ENCODE peak calls at places on chromosomes 4 and X, in ten cellular contexts. X is mammary epithelial cell, C is NB4, O is endothelial cell, I is upper lobe of right lung, W is cardiac muscle cell, U is GM10248, F is progenitor cell of endocrine pancreas, Q is neural progenitor cell, H is HCT116. R is an unnamed sample.

GRCh38 chrX:259692-260355 is 21.4 kb upstream of the PLCXD1 start:
- DNase-seq in F (no peak), U (no peak), O (no peak), C (no peak), Q (peak), I (peak), X (no peak), H (no peak), W (no peak), R (no peak)

GRCh38 chrX:49840679-49841078 is 11.6 kb downstream of the PAGE4 start:
- DNase-seq in Q (peak), C (peak), W (peak), U (peak), H (peak), O (peak), I (peak), F (peak), X (peak), R (peak)

GRCh38 chrX:103488332-103488731 is 31.0 kb downstream of the RAB40A start:
- DNase-seq in W (peak), H (peak), X (no peak), Q (peak), F (no peak), U (no peak), I (no peak), C (peak), O (no peak), R (no peak)

GRCh38 chr4:72767903-72768817 is 199.1 kb upstream of the ADAMTS3 start:
- DNase-seq in X (peak), H (no peak), U (no peak), W (no peak), C (no peak), I (no peak), Q (no peak), F (no peak), O (no peak), R (no peak)

GRCh38 chrX:68647156-68647957 is at the start of gene STARD8:
- DNase-seq in O (peak), F (peak), Q (peak), W (peak), U (no peak), X (peak), C (no peak), I (peak), H (peak), R (peak)

GRCh38 chr4:152024881-152025280 is 264.1 kb upstream of the GATB start:
- DNase-seq in Q (no peak), W (no peak), H (no peak), C (no peak), O (no peak), I (no peak), F (no peak), U (no peak), X (no peak), R (no peak)

GRCh38 chr4:139973015-139973414 is 181.0 kb downstream of the MAML3 start:
- DNase-seq in F (no peak), I (no peak), Q (peak), X (peak), O (no peak), H (no peak), W (no peak), C (no peak), U (no peak), R (no peak)

GRCh38 chr4:66662620-66663019 is 882.7 kb downstream of the CENPC start:
- DNase-seq in X (no peak), I (no peak), C (no peak), H (no peak), U (no peak), Q (no peak), O (no peak), W (no peak), F (no peak), R (no peak)

GRCh38 chrX:40755291-40756249 is 20.2 kb upstream of the MED14 start:
- DNase-seq in U (no peak), H (no peak), X (no peak), O (no peak), C (no peak), I (no peak), W (peak), Q (no peak), F (no peak), R (no peak)

GRCh38 chrX:74218895-74219294 is 85.1 kb upstream of the ZCCHC13 start:
- DNase-seq in I (no peak), H (no peak), C (no peak), X (peak), W (no peak), F (no peak), O (no peak), Q (no peak), U (no peak), R (no peak)

GRCh38 chr4:166415749-166416148 is 542.7 kb downstream of the TLL1 start:
- DNase-seq in X (no peak), I (no peak), Q (no peak), W (no peak), O (no peak), F (no peak), H (no peak), C (no peak), U (no peak), R (no peak)

GRCh38 chr4:166422475-166422874 is 549.4 kb downstream of the TLL1 start:
- DNase-seq in W (no peak), U (no peak), X (peak), I (no peak), Q (no peak), O (no peak), H (no peak), F (no peak), C (no peak), R (no peak)

DNA sequence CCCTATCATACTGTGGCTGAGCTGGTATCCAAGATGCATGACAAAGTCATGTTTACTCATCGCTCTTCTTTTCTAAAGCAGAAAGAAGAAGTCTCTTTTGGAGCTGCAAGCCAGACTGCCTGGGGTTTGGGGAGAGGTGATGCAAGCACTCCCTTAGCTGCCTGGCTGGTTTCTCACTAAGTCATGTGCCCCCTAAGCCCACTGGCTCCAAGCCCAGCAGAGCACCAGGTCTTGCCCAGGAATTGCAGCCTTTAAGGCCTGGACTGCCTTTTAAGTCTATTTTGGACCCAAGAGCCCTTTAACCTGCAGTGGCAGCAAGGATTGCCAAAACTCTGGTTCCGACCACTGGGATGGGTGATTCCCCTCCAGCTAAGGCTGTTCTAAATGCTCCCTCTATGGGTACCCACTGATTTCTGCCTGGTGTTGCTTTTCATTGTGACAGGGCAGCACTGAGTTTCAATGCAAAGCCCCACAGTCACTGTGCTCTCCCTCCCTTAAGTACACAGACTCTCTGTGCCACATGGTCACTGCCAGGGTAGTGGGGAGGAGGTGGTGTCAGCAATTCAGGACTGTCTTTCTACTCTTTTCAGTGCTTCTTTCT is 548.6 kb downstream of the TLL1 start:
- DNase-seq in F (no peak), C (no peak), W (no peak), I (no peak), H (no peak), X (no peak), O (no peak), U (no peak), Q (no peak), R (no peak)
- TF ChIP-seq CTCF in F (no peak), C (no peak), W (no peak), I (no peak), H (no peak), X (no peak), O (no peak), U (no peak), Q (no peak), R (no peak)

DNA sequence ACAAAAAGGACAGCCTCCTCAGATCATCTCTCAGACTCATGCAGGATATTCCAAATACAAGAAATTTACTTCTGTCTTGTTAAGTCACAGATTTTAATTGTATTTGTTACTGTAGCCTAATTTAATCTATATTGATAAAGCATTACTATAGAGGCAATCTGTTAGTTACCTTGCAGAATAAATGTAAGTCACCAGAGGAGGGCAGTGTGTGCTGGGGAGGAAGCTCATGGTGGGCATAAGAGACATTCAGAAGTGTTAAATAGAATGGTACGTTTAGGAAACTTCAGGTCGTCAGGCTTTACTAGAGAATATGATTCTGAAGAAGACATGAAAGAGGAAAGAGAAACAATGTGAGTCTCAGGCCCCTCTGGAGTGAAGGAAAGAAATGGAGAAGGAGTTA is 37.3 kb upstream of the INPP4B start:
- DNase-seq in F (no peak), H (peak), U (no peak), I (no peak), O (peak), X (no peak), C (peak), Q (peak), W (peak), R (no peak)
- TF ChIP-seq CTCF in F (peak), H (peak), U (peak), I (no peak), O (no peak), X (peak), C (no peak), Q (peak), W (peak), R (peak)

DNA sequence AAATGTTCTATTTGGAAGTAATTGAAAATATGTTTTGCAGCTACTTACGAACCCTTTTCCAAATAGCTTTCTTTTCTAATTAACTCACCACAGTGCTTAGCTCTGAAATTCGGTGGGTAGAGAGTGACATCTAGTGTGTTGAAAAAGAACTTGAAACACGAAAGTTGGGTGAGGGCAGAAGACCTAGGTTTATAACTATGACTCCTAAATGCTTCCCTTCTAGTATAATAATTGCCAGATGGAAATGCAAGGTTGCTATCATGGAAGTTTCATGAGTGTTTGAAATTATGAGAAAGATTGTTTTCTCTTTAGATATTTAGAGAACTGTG is 77.2 kb upstream of the NOCT start:
- DNase-seq in F (no peak), H (peak), O (no peak), C (peak), Q (peak), W (peak), X (peak), U (peak), I (no peak), R (no peak)
- TF ChIP-seq CTCF in F (peak), H (peak), O (no peak), C (peak), Q (peak), W (peak), X (peak), U (peak), I (peak), R (peak)

GRCh38 chrX:8841911-8842310 is 40.7 kb upstream of the FAM9A start:
- DNase-seq in X (no peak), H (no peak), W (no peak), Q (no peak), C (no peak), U (no peak), F (no peak), I (no peak), O (no peak), R (no peak)

GRCh38 chrX:8844157-8844556 is 43.0 kb upstream of the FAM9A start:
- DNase-seq in F (no peak), Q (no peak), I (no peak), H (no peak), C (no peak), O (no peak), W (no peak), U (no peak), X (no peak), R (no peak)

GRCh38 chrX:8845469-8845868 is 44.3 kb upstream of the FAM9A start:
- DNase-seq in X (no peak), Q (no peak), I (no peak), H (no peak), W (no peak), O (no peak), U (no peak), F (no peak), C (no peak), R (no peak)

GRCh38 chrX:8846271-8846670 is 45.1 kb upstream of the FAM9A start:
- DNase-seq in Q (no peak), X (no peak), U (no peak), C (no peak), F (no peak), W (no peak), O (no peak), I (no peak), H (no peak), R (no peak)

DNA sequence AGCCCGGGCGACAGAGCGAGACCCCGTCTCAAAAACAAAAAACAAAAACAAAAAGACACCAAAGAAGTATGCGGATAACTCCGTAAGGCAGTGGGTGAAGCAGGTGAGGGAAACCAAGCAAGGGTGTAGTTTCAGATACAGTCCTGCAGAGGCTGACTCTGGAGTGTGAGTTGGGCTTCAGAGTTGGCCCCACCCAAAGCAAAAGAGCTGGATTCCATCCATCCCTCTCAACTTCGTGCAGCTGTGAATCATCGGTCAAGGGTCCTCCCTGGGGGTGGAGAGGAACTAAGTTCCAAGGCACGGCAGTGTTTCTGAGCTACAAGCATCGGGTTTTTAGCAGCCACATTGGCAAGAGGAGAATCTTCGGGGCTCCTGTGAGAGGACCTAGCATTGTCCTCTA is 43.9 kb upstream of the FAM9A start:
- DNase-seq in C (no peak), Q (no peak), X (no peak), W (no peak), U (no peak), F (no peak), H (no peak), O (no peak), I (no peak), R (no peak)
- TF ChIP-seq CTCF in C (no peak), Q (no peak), X (peak), W (peak), U (no peak), F (no peak), H (no peak), O (no peak), I (no peak), R (no peak)

GRCh38 chr4:175431635-175432034 is 380.4 kb downstream of the GPM6A start:
- DNase-seq in W (no peak), F (no peak), U (no peak), Q (no peak), O (no peak), H (no peak), X (no peak), I (no peak), C (no peak), R (no peak)
- TF ChIP-seq CTCF in W (no peak), F (no peak), U (no peak), Q (no peak), O (no peak), H (no peak), X (no peak), I (no peak), C (no peak), R (no peak)

GRCh38 chr4:130851107-130851506 is 1755.2 kb downstream of the C4orf33 start:
- DNase-seq in O (no peak), F (no peak), H (no peak), X (no peak), W (no peak), I (no peak), U (no peak), C (no peak), Q (no peak), R (no peak)

GRCh38 chr4:130851932-130852331 is 1756.0 kb downstream of the C4orf33 start:
- DNase-seq in X (no peak), U (no peak), C (no peak), I (no peak), W (no peak), F (no peak), H (no peak), O (no peak), Q (no peak), R (no peak)

GRCh38 chr4:130849985-130850632 is 1754.2 kb downstream of the C4orf33 start:
- DNase-seq in X (no peak), H (no peak), F (no peak), O (no peak), U (no peak), I (no peak), W (no peak), Q (no peak), C (no peak), R (no peak)
- TF ChIP-seq CTCF in X (no peak), H (no peak), F (no peak), O (no peak), U (no peak), I (no peak), W (no peak), Q (no peak), C (no peak), R (no peak)

DNA sequence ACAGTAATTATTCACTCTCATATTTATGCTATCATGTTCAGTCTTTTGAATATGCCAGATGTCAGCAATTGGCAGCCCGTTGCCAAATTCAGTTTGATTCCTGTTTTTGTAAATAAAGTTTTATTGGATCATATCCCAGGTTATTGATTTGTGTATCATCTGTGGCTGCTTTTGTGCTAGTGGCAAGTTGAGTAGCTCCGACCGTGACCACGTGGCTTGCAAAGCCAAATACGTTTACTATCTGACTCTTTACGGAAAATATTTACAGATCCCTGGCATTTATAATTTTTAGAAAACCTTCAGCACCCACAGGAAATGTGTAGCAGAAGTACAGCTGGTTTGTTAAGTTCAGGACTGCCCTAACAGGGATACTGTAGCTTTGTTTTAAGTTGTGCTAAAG is 67.4 kb downstream of the VCX2 start:
- DNase-seq in I (no peak), W (no peak), F (no peak), X (no peak), H (no peak), C (no peak), Q (no peak), U (no peak), O (no peak), R (no peak)
- TF ChIP-seq CTCF in I (no peak), W (no peak), F (no peak), X (no peak), H (no peak), C (no peak), Q (no peak), U (no peak), O (no peak), R (no peak)

GRCh38 chrX:154412468-154412867 is 1.1 kb downstream of the TAFAZZIN start:
- DNase-seq in W (no peak), C (peak), O (peak), F (no peak), H (no peak), Q (no peak), I (no peak), U (no peak), X (no peak), R (no peak)
- TF ChIP-seq CTCF in W (no peak), C (no peak), O (no peak), F (no peak), H (no peak), Q (no peak), I (no peak), U (no peak), X (no peak), R (no peak)

DNA sequence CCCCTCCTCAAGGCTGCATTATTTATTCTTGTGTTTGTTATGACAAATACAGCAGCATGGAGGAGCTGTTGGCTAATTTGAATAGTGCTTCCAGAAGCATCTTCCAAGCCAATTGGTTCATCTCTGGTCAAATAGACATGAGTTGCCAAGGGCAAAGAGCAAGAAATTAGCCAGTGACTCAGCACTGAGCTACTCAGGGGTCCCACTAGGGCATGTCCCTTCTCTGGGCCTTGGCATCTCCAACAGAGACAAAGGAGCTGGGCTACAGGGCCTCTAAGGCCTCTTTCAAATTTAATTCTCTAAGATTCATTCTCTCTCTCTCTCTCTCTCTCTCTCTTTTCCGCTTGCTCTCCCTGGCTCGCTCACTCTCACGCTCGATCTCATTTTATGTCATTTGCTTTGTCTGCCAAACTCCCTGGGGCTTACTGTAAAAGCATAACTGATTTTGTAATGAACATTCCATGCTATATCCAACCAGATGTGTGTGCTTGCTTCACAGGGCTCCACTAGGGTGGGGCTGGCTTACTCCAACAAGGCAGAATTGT is 86.7 kb upstream of the MAGEA4 start:
- DNase-seq in W (no peak), I (no peak), U (no peak), Q (no peak), X (peak), O (no peak), F (no peak), C (no peak), H (no peak), R (no peak)
- TF ChIP-seq CTCF in W (peak), I (no peak), U (no peak), Q (no peak), X (peak), O (no peak), F (no peak), C (no peak), H (peak), R (no peak)